ENCODE peak calls at places on chromosomes 5 and 9, in eight cellular contexts. T is T-helper 1 cell; G is myocyte; Q is posterior vena cava; C is activated T-helper 1 cell treated with anti-CD3 and anti-CD28 coated beads, Interleukin-12 subunit alpha, Interleukin-12 subunit beta, Interleukin-2, Interleukin-4 antibody, amounts not matched to agents 30 ng/mL and 10 ng/mL and 1 ng/mL, durations not matched to agents 14 hours and 24 hours and 36 hours; B is T-helper 9 cell; P is adrenal gland; H is NB4. Y is an unnamed sample.

GRCh38 chr5:14019768-14020167 is 75.3 kb upstream of the DNAH5 start:
- DNase-seq in T (no peak), P (no peak), B (no peak), G (no peak), C (no peak), Q (no peak), H (no peak), Y (no peak)

GRCh38 chr5:96114736-96115466 is 153.2 kb upstream of the ELL2 start:
- DNase-seq in P (no peak), Q (no peak), B (no peak), C (no peak), H (no peak), T (no peak), G (no peak), Y (no peak)

GRCh38 chr5:94524841-94525697 is 93.3 kb downstream of the KIAA0825 start:
- DNase-seq in G (peak; percentile 41), H (peak; percentile 62), Q (no peak), P (no peak), T (no peak), B (no peak), C (peak; percentile 22), Y (peak; percentile 32)

GRCh38 chr5:34598177-34598794 is 57.8 kb upstream of the RAI14 start:
- DNase-seq in P (peak; percentile 76), B (no peak), C (no peak), T (no peak), Q (no peak), G (peak; percentile 69), H (no peak), Y (no peak)

GRCh38 chr5:128534729-128535128 is 3.3 kb downstream of the FBN2 start:
- DNase-seq in Q (no peak), T (no peak), B (no peak), P (peak; percentile 71), C (no peak), G (no peak), H (no peak), Y (no peak)

GRCh38 chr5:79011219-79011836 is 26.2 kb upstream of the ARSB start:
- DNase-seq in G (no peak), B (no peak), C (no peak), H (peak; percentile 10), T (no peak), Q (no peak), P (no peak), Y (no peak)

GRCh38 chr5:42858031-42858643 is 46.4 kb upstream of the SELENOP start:
- DNase-seq in H (peak; percentile 28), C (no peak), B (no peak), T (no peak), Q (no peak), P (no peak), G (peak; percentile 46), Y (no peak)

GRCh38 chr9:73683862-73684591 is 532.4 kb downstream of the ANXA1 start:
- DNase-seq in G (peak; percentile 10), H (peak; percentile 17), P (no peak), T (no peak), C (no peak), Q (no peak), B (no peak), Y (no peak)

GRCh38 chr9:7613931-7614330 is 185.6 kb downstream of the DMAC1 start:
- DNase-seq in Q (no peak), T (no peak), C (no peak), H (no peak), G (no peak), P (no peak), B (no peak), Y (no peak)

GRCh38 chr5:141814064-141814982 is 63.9 kb downstream of the PCDH1 start:
- DNase-seq in P (no peak), G (peak; percentile 29), C (peak; percentile 11), Q (no peak), T (no peak), B (peak; percentile 28), H (peak; percentile 43), Y (no peak)

GRCh38 chr9:124481115-124481514 is 26.1 kb downstream of the NR5A1 start:
- DNase-seq in C (no peak), G (no peak), Q (no peak), T (no peak), P (peak; percentile 86), H (peak; percentile 40), B (no peak), Y (no peak)

GRCh38 chr9:82021198-82021597 is 32.6 kb downstream of the SPATA31D1 start:
- DNase-seq in B (no peak), C (no peak), T (no peak), P (peak; percentile 74), Q (no peak), H (no peak), G (peak; percentile 96), Y (no peak)

Y was measured in GDM1.